ENCODE peak calls at places on chromosomes 16 and 17, in six cellular contexts. A is HCT116, Y is RWPE2, Z is lower lobe of right lung, V is heart right ventricle, Q is ovary. K is an unnamed sample.

GRCh38 chr16:66121466-66121865 is 245.0 kb upstream of the CDH5 start:
- DNase-seq in A (no peak), Y (no peak), Z (no peak), V (no peak), Q (no peak), K (no peak)

GRCh38 chr16:62829615-62830014 is 793.4 kb upstream of the CDH8 start:
- DNase-seq in A (no peak), Y (no peak), Z (no peak), V (no peak), Q (no peak), K (no peak)

GRCh38 chr16:717651-718245 is 2.8 kb downstream of the METRN start:
- DNase-seq in A (no peak), Y (no peak), Z (no peak), V (no peak), Q (no peak), K (no peak)

GRCh38 chr17:7363311-7363710 is 8.4 kb downstream of the TMEM95 start:
- DNase-seq in A (no peak), Y (no peak), Z (no peak), V (no peak), Q (no peak), K (no peak)

GRCh38 chr17:51119415-51120356 is 982 bp downstream of the SPAG9 start:
- DNase-seq in A (peak; percentile 38), Y (peak; percentile 66), Z (peak; percentile 68), V (peak; percentile 49), Q (peak; percentile 57), K (peak; percentile 63)

GRCh38 chr16:69039333-69039941 is 66.0 kb upstream of the HAS3 start:
- DNase-seq in A (no peak), Y (no peak), Z (no peak), V (no peak), Q (no peak), K (no peak)

GRCh38 chr16:8963010-8963824 is 489 bp downstream of the USP7 start:
- DNase-seq in A (no peak), Y (no peak), Z (no peak), V (no peak), Q (no peak), K (peak; percentile 74)

GRCh38 chr16:9469512-9469911 is 378.1 kb downstream of the HAPSTR1 start:
- DNase-seq in A (no peak), Y (no peak), Z (no peak), V (no peak), Q (no peak), K (no peak)

GRCh38 chr17:7719661-7720060 is 2.1 kb downstream of the DNAH2 start:
- DNase-seq in A (no peak), Y (no peak), Z (no peak), V (no peak), Q (no peak), K (peak; percentile 22)

GRCh38 chr16:1610071-1610840 is 1.6 kb downstream of the IFT140 start:
- DNase-seq in A (peak; percentile 70), Y (peak; percentile 86), Z (peak; percentile 91), V (peak; percentile 86), Q (peak; percentile 90), K (peak; percentile 97)

GRCh38 chr16:57604177-57604576 is 24.3 kb upstream of the ADGRG1 start:
- DNase-seq in A (no peak), Y (no peak), Z (no peak), V (no peak), Q (no peak), K (no peak)

GRCh38 chr17:17837966-17838962 is 1.5 kb upstream of the SREBF1 start:
- DNase-seq in A (peak; percentile 75), Y (no peak), Z (peak; percentile 79), V (peak; percentile 89), Q (peak; percentile 65), K (no peak)

GRCh38 chr17:18145811-18146210 is 37.3 kb downstream of the MYO15A start:
- DNase-seq in A (no peak), Y (no peak), Z (no peak), V (no peak), Q (no peak), K (no peak)

GRCh38 chr16:55207679-55208294 is 116.2 kb upstream of the IRX6 start:
- DNase-seq in A (no peak), Y (no peak), Z (no peak), V (no peak), Q (no peak), K (no peak)

GRCh38 chr17:30064738-30065137 is 51.9 kb upstream of the NSRP1 start:
- DNase-seq in A (no peak), Y (no peak), Z (no peak), V (no peak), Q (no peak), K (no peak)

GRCh38 chr17:67256075-67256732 is 11.2 kb upstream of the HELZ start:
- DNase-seq in A (no peak), Y (no peak), Z (no peak), V (no peak), Q (no peak), K (no peak)

GRCh38 chr17:20211246-20211645 is 202.1 kb downstream of the SPECC1 start:
- DNase-seq in A (no peak), Y (no peak), Z (no peak), V (no peak), Q (no peak), K (no peak)

GRCh38 chr16:86059253-86060171 is 160.6 kb downstream of the IRF8 start:
- DNase-seq in A (no peak), Y (peak; percentile 24), Z (no peak), V (peak; percentile 86), Q (peak; percentile 32), K (no peak)

GRCh38 chr17:50533720-50534148 is 1.2 kb downstream of the EPN3 start:
- DNase-seq in A (no peak), Y (no peak), Z (peak; percentile 58), V (peak; percentile 61), Q (peak; percentile 88), K (no peak)

GRCh38 chr16:57318240-57318970 is 33.9 kb upstream of the PLLP start:
- DNase-seq in A (no peak), Y (no peak), Z (no peak), V (peak; percentile 47), Q (no peak), K (peak; percentile 76)

DNA sequence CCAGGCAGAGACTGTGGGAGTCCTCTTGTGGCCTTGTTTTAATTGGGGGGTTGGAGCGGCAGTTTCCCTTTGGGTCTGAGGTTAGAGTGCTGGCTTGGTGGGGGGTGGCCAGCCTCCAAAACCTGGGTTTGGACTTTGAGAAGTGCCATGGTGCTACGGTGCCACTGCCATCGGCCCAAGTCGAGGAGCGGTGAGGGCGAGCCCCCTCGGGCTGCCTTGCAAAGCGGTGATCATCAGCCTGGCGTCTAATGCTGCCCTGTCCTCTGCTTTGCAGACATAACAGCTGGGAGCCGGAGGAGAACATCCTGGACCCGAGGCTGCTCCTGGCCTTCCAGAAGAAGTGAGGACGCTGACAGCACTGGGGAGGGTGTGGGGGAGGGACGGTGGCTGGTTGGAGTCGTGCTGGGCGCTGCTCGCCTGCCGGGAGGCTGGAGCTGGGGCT is 1.2 kb downstream of the CBX2 start:
- DNase-seq in A (no peak), Y (no peak), Z (peak; percentile 43), V (no peak), Q (peak; percentile 38), K (peak; percentile 64)
- H3K36me3 ChIP-seq in A (peaks cover 19% of the 10 kb centered on the region), Y (peaks cover 13% of the 10 kb centered on the region), Z (no peaks in the 10 kb centered on the region), V (peaks cover 2% of the 10 kb centered on the region), Q (no peaks in the 10 kb centered on the region), K (no peaks in the 10 kb centered on the region)

DNA sequence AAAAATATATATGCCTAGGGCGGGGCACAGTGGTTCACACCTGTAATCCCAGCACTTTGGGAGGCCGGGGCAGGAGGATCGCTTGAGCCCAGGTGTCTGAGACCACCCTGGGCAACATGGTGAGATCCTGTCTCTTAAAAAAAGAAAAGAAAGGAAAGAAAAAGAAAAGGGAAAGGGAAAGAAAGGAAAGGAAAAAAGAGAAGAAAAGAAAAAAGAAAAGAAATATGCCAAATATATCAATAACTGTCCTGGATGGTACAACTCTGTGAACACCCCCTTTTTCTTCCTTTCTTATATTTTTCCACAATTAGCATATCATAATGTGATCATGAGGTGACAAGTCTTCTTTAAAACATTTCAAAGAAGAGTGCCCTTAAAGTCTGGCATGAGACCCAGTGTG is 44.8 kb downstream of the CUEDC1 start:
- DNase-seq in A (no peak), Y (no peak), Z (no peak), V (no peak), Q (no peak), K (no peak)
- H3K27ac ChIP-seq in A (no peak overlapping the region), Y (no peak overlapping the region), Z (no peak overlapping the region), V (no peak overlapping the region), Q (no peak overlapping the region), K (no peak overlapping the region)

GRCh38 chr17:4028436-4028835 is 64.2 kb upstream of the ATP2A3 start:
- DNase-seq in A (no peak), Y (no peak), Z (no peak), V (no peak), Q (no peak), K (no peak)

GRCh38 chr17:4035081-4035680 is 70.9 kb upstream of the ATP2A3 start:
- DNase-seq in A (no peak), Y (no peak), Z (no peak), V (no peak), Q (no peak), K (no peak)

GRCh38 chr17:4033751-4034251 is 69.6 kb upstream of the ATP2A3 start:
- DNase-seq in A (no peak), Y (no peak), Z (no peak), V (no peak), Q (no peak), K (no peak)

GRCh38 chr17:4032738-4033137 is 68.5 kb upstream of the ATP2A3 start:
- DNase-seq in A (no peak), Y (no peak), Z (no peak), V (no peak), Q (no peak), K (no peak)

DNA sequence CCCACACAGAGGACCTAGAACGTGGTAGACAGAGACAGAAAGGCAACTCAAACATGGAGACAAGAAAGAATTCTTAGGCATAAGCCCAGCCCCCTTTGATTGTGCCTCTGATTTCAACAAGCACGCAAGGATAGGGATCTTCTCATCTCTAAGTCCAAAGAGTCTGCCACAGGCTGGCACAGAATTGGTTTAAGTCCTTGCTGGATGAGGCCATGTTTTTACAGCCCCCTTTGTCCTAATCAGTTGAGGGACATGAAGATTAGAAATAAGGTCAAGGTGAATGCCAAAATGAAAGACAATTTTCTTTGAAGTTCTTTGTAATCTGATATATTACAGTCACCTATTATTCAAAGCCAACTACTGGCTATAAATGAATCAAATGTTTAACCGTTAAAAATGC is 68.0 kb upstream of the ATP2A3 start:
- DNase-seq in A (no peak), Y (no peak), Z (no peak), V (no peak), Q (no peak), K (no peak)
- H3K36me3 ChIP-seq in A (peaks cover 4% of the 10 kb centered on the region), Y (peaks cover 73% of the 10 kb centered on the region), Z (peaks cover 94% of the 10 kb centered on the region), V (no peaks in the 10 kb centered on the region), Q (peaks cover 2% of the 10 kb centered on the region), K (no peaks in the 10 kb centered on the region)

GRCh38 chr17:55443904-55444303 is 22.3 kb upstream of the MMD start:
- DNase-seq in A (no peak), Y (no peak), Z (no peak), V (no peak), Q (no peak), K (no peak)

GRCh38 chr17:55442953-55443683 is 21.5 kb upstream of the MMD start:
- DNase-seq in A (no peak), Y (no peak), Z (no peak), V (no peak), Q (no peak), K (no peak)

GRCh38 chr17:55440391-55440790 is 18.8 kb upstream of the MMD start:
- DNase-seq in A (no peak), Y (no peak), Z (no peak), V (no peak), Q (no peak), K (no peak)

GRCh38 chr17:55442462-55442861 is 20.8 kb upstream of the MMD start:
- DNase-seq in A (no peak), Y (no peak), Z (no peak), V (no peak), Q (no peak), K (no peak)

GRCh38 chr17:55441544-55441943 is 19.9 kb upstream of the MMD start:
- DNase-seq in A (no peak), Y (no peak), Z (no peak), V (no peak), Q (no peak), K (no peak)
- H3K27ac ChIP-seq in A (no peak overlapping the region), Y (no peak overlapping the region), Z (no peak overlapping the region), V (no peak overlapping the region), Q (no peak overlapping the region), K (no peak overlapping the region)

K was measured in aorta.